ENCODE peak calls at places on chromosomes 13 and 19, in ten cellular contexts. V, Z, F, T, S, L, R, Q, J and H are unnamed samples. For H3K9me3 and H3K4me1, the result is how much of the 10 kb centered on the place peaks cover.

GRCh38 chr19:53865918-53866696 is 1.6 kb upstream of the MYADM start:
- DNase-seq in V (peak), Z (peak), F (peak), T (peak), S (peak), L (peak), R (peak), Q (peak), J (peak), H (no peak)

GRCh38 chr13:48496271-48496670 is 36.6 kb downstream of the RCBTB2 start:
- DNase-seq in V (no peak), Z (no peak), F (no peak), T (no peak), S (no peak), L (no peak), R (no peak), Q (no peak), J (no peak), H (no peak)

GRCh38 chr13:33711441-33711840 is 106.5 kb upstream of the RFC3 start:
- DNase-seq in V (no peak), Z (no peak), F (no peak), T (no peak), S (no peak), L (no peak), R (no peak), Q (no peak), J (no peak), H (no peak)

GRCh38 chr19:46718934-46719551 is 2.1 kb upstream of the PRKD2 start:
- DNase-seq in V (no peak), Z (no peak), F (no peak), T (no peak), S (no peak), L (no peak), R (no peak), Q (no peak), J (no peak), H (no peak)

GRCh38 chr19:54352546-54352945 is 12.2 kb downstream of the LAIR1 start:
- DNase-seq in V (no peak), Z (no peak), F (no peak), T (no peak), S (no peak), L (no peak), R (no peak), Q (no peak), J (no peak), H (no peak)

GRCh38 chr13:97359181-97360057 is 74.5 kb upstream of the RAP2A start:
- DNase-seq in V (peak), Z (peak), F (no peak), T (peak), S (peak), L (no peak), R (peak), Q (peak), J (no peak), H (peak)

GRCh38 chr13:29925457-29925856 is 75.0 kb upstream of the UBL3 start:
- DNase-seq in V (peak), Z (no peak), F (peak), T (no peak), S (peak), L (peak), R (peak), Q (peak), J (peak), H (no peak)

GRCh38 chr13:38685974-38686571 is 804 bp upstream of the FREM2 start:
- DNase-seq in V (no peak), Z (peak), F (no peak), T (no peak), S (no peak), L (no peak), R (peak), Q (no peak), J (no peak), H (peak)

GRCh38 chr19:5341981-5342380 is 1.4 kb upstream of the PTPRS start:
- DNase-seq in V (no peak), Z (no peak), F (no peak), T (no peak), S (no peak), L (no peak), R (no peak), Q (no peak), J (no peak), H (no peak)

GRCh38 chr19:4329858-4330257 is 8.8 kb downstream of the STAP2 start:
- DNase-seq in V (no peak), Z (no peak), F (no peak), T (no peak), S (no peak), L (no peak), R (no peak), Q (no peak), J (no peak), H (no peak)

GRCh38 chr13:37407156-37407555 is 191.4 kb downstream of the POSTN start:
- DNase-seq in V (no peak), Z (peak), F (no peak), T (no peak), S (no peak), L (no peak), R (no peak), Q (no peak), J (no peak), H (no peak)

GRCh38 chr13:112448621-112449544 is 72.7 kb downstream of the SPACA7 start:
- DNase-seq in V (no peak), Z (no peak), F (no peak), T (no peak), S (no peak), L (no peak), R (no peak), Q (no peak), J (no peak), H (no peak)

GRCh38 chr13:51856027-51856736 is 5.6 kb upstream of the CCDC70 start:
- DNase-seq in V (no peak), Z (no peak), F (no peak), T (no peak), S (no peak), L (no peak), R (peak), Q (no peak), J (no peak), H (no peak)

GRCh38 chr19:13964776-13965175 is 12.5 kb downstream of the DCAF15 start:
- DNase-seq in V (no peak), Z (no peak), F (no peak), T (no peak), S (no peak), L (no peak), R (no peak), Q (no peak), J (no peak), H (no peak)

GRCh38 chr13:41561179-41561578 is 103.8 kb downstream of the RGCC start:
- DNase-seq in V (no peak), Z (no peak), F (no peak), T (no peak), S (no peak), L (no peak), R (no peak), Q (no peak), J (no peak), H (no peak)

GRCh38 chr19:51535535-51535934 is 4.1 kb upstream of the SIGLEC6 start:
- DNase-seq in V (no peak), Z (no peak), F (no peak), T (no peak), S (no peak), L (no peak), R (no peak), Q (no peak), J (no peak), H (no peak)

GRCh38 chr19:55095260-55096060 is 19.8 kb downstream of the EPS8L1 start:
- DNase-seq in V (no peak), Z (peak), F (no peak), T (no peak), S (no peak), L (no peak), R (no peak), Q (no peak), J (no peak), H (no peak)

GRCh38 chr13:20425819-20426219 is 99.8 kb downstream of the CRYL1 start:
- DNase-seq in V (no peak), Z (no peak), F (no peak), T (no peak), S (no peak), L (no peak), R (peak), Q (no peak), J (no peak), H (peak)

DNA sequence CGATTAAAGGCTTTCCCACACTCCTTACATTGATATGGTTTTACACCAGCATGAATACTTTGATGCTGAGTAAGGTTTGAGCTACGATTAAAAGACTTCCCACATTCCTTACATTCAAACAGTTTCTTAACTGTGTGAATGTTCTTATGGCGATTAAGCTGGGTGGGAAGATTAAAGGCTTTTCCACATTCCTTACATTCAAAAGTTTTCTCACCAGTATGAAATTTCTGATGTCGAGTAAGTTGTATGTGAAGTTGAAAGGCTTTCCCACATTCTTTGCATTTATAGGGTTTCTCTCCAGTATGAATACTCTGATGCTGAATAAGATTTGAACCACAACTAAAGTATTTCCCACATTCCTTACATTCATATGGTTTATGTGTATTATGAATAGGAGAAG is 20.0 kb downstream of the ZNF780B start:
- DNase-seq in V (no peak), Z (no peak), F (no peak), T (no peak), S (no peak), L (no peak), R (no peak), Q (no peak), J (no peak), H (no peak)
- H3K9me3 ChIP-seq in V (half or more), Z (under half), F (half or more), T (under half), S (half or more), L (half or more), R (under half), Q (half or more), J (half or more), H (under half)

GRCh38 chr13:46178821-46179220 is 3.2 kb downstream of the LCP1 start:
- DNase-seq in V (no peak), Z (no peak), F (no peak), T (no peak), S (no peak), L (no peak), R (no peak), Q (no peak), J (no peak), H (no peak)
- H3K4me1 ChIP-seq in V (under half), Z (under half), F (under half), T (under half), S (under half), L (under half), R (under half), Q (under half), J (under half), H (under half)

DNA sequence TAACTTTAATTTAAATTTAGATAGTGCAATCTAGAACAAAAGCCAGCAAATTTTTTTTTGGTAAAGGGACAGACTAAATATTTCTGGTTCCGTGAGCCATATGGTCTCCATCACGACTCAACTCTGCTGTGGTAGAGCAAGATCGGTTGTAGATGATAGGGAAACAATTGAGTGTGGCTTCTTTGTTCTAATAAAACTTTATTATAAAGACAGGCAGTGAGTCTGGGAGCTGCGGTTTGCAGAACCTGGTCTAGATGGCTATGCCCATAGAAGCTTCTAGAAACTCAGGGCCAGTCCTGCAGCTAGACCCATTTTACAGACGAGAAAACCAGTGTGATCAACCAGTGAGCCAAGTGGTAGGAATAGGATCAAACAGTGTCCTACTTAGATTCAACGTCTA is 11.2 kb downstream of the CDC37 start:
- DNase-seq in V (no peak), Z (no peak), F (no peak), T (no peak), S (no peak), L (no peak), R (no peak), Q (no peak), J (no peak), H (no peak)
- H3K9me3 ChIP-seq in V (under half), Z (under half), F (under half), T (under half), S (under half), L (under half), R (under half), Q (under half), J (under half), H (under half)

GRCh38 chr19:15255359-15255990 is 23.2 kb upstream of the EPHX3 start:
- DNase-seq in V (no peak), Z (no peak), F (no peak), T (no peak), S (no peak), L (no peak), R (no peak), Q (no peak), J (no peak), H (no peak)
- H3K4me1 ChIP-seq in V (under half), Z (under half), F (under half), T (under half), S (under half), L (under half), R (under half), Q (under half), J (under half), H (under half)

GRCh38 chr19:22527554-22527953 is 105.4 kb upstream of the ZNF98 start:
- DNase-seq in V (no peak), Z (no peak), F (no peak), T (no peak), S (no peak), L (no peak), R (no peak), Q (no peak), J (no peak), H (no peak)

GRCh38 chr19:22519152-22519551 is 97.0 kb upstream of the ZNF98 start:
- DNase-seq in V (no peak), Z (no peak), F (no peak), T (no peak), S (no peak), L (no peak), R (no peak), Q (no peak), J (no peak), H (no peak)

GRCh38 chr19:22526661-22527272 is 104.6 kb upstream of the ZNF98 start:
- DNase-seq in V (no peak), Z (no peak), F (no peak), T (no peak), S (no peak), L (no peak), R (no peak), Q (no peak), J (no peak), H (no peak)

GRCh38 chr19:22528956-22529355 is 105.2 kb upstream of the ZNF492 start:
- DNase-seq in V (no peak), Z (no peak), F (no peak), T (no peak), S (no peak), L (no peak), R (no peak), Q (no peak), J (no peak), H (no peak)

DNA sequence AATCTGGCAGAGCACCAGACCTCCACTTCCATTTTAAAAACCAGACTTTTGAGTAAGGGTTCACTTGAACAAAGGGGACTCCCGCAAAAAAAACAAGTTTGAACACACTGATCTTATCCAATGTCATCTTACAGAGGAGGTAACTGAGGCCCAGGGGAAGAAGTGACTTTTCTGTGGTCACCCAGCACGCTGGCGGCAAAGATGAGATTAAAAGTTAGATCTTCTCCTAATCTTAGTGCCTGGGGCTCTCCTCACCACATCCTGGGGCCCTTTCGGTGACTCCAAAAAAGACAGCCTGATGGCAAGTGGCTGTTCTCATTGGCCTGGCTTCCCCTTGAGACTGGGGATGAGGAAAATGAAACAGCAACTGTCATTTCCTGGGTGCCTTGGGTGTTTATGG is 101.8 kb upstream of the ZNF98 start:
- DNase-seq in V (no peak), Z (no peak), F (no peak), T (no peak), S (no peak), L (no peak), R (no peak), Q (no peak), J (no peak), H (no peak)
- H3K9me3 ChIP-seq in V (under half), Z (under half), F (under half), T (under half), S (under half), L (under half), R (under half), Q (under half), J (under half), H (under half)

GRCh38 chr19:40777795-40778044 is 327 bp upstream of the RAB4B start:
- DNase-seq in V (no peak), Z (no peak), F (no peak), T (no peak), S (no peak), L (no peak), R (no peak), Q (no peak), J (no peak), H (no peak)
- H3K4me1 ChIP-seq in V (under half), Z (under half), F (under half), T (under half), S (under half), L (under half), R (under half), Q (under half), J (under half), H (under half)